ENCODE peak calls at places on chromosomes 2 and 18, in four cellular contexts. G is K562, X is GM12878, E is IMR-90. Q is an unnamed sample.

GRCh38 chr2:70851704-70852103 is 16.1 kb upstream of the CD207 start:
- DNase-seq in G (no peak), X (peak; percentile 73), E (no peak), Q (no peak)

GRCh38 chr2:238869293-238870124 is 21.6 kb downstream of the TWIST2 start:
- DNase-seq in G (no peak), X (no peak), E (peak; percentile 45), Q (no peak)

GRCh38 chr2:180733330-180733729 is 247.1 kb upstream of the UBE2E3 start:
- DNase-seq in E (no peak), G (no peak), X (no peak), Q (no peak)

GRCh38 chr18:4107049-4107459 is 348.1 kb downstream of the DLGAP1 start:
- DNase-seq in E (no peak), G (no peak), X (no peak), Q (no peak)

GRCh38 chr2:203533696-203534471 is 1.2 kb downstream of the RAPH1 start:
- DNase-seq in E (peak; percentile 78), X (no peak), G (no peak), Q (peak; percentile 61)

GRCh38 chr2:12120281-12121150 is 374.1 kb downstream of the LPIN1 start:
- DNase-seq in X (no peak), E (peak; percentile 80), G (no peak), Q (no peak)

GRCh38 chr2:106845716-106846115 is 40.3 kb downstream of the ST6GAL2 start:
- DNase-seq in G (no peak), E (no peak), X (no peak), Q (no peak)

GRCh38 chr2:195642027-195642676 is 14.9 kb upstream of the SLC39A10 start:
- DNase-seq in E (no peak), X (no peak), G (no peak), Q (no peak)

GRCh38 chr2:69977208-69977607 is 15.8 kb upstream of the ASPRV1 start:
- DNase-seq in E (no peak), X (no peak), G (peak; percentile 34), Q (no peak)

GRCh38 chr2:119723784-119724467 is 35.8 kb upstream of the PTPN4 start:
- DNase-seq in G (no peak), E (no peak), X (no peak), Q (no peak)

GRCh38 chr2:54207666-54208195 is 48.3 kb downstream of the TSPYL6 start:
- DNase-seq in G (no peak), X (no peak), E (peak; percentile 12), Q (peak; percentile 59)

GRCh38 chr18:74994502-74995403 is 214.2 kb downstream of the PTGR3 start:
- DNase-seq in G (no peak), X (peak; percentile 35), E (peak; percentile 11), Q (peak; percentile 75)

GRCh38 chr2:1517786-1518500 is 104.7 kb downstream of the TPO start:
- DNase-seq in G (no peak), E (no peak), X (no peak), Q (no peak)

GRCh38 chr2:191152841-191153240 is 2.0 kb upstream of the STAT4 start:
- DNase-seq in E (peak; percentile 75), G (peak; percentile 18), X (no peak), Q (no peak)

GRCh38 chr2:65390134-65390533 is 42.3 kb downstream of the SPRED2 start:
- DNase-seq in E (no peak), X (peak; percentile 71), G (no peak), Q (no peak)

GRCh38 chr2:212145111-212145510 is 393.5 kb downstream of the ERBB4 start:
- DNase-seq in E (peak; percentile 60), X (no peak), G (no peak), Q (no peak)

GRCh38 chr2:108169982-108170625 is 69.7 kb upstream of the SULT1C3 start:
- DNase-seq in E (peak; percentile 18), X (no peak), G (peak; percentile 15), Q (peak; percentile 13)

GRCh38 chr2:58042486-58042970 is 4.1 kb upstream of the VRK2 start:
- DNase-seq in G (peak; percentile 63), X (no peak), E (peak; percentile 89), Q (peak; percentile 95)

GRCh38 chr2:240519396-240520142 is 38.2 kb downstream of the ANKMY1 start:
- DNase-seq in G (no peak), E (peak; percentile 40), X (no peak), Q (no peak)

GRCh38 chr2:231351648-231352047 is 43.9 kb upstream of the B3GNT7 start:
- DNase-seq in G (no peak), E (no peak), X (no peak), Q (no peak)

GRCh38 chr2:239917957-239918481 is 107.1 kb downstream of the NDUFA10 start:
- DNase-seq in E (no peak), G (no peak), X (no peak), Q (no peak)

GRCh38 chr2:101344173-101344572 is 35.7 kb upstream of the RNF149 start:
- DNase-seq in G (no peak), X (no peak), E (no peak), Q (no peak)

GRCh38 chr2:56229397-56230060 is 45.7 kb downstream of the CCDC85A start:
- DNase-seq in E (no peak), X (no peak), G (no peak), Q (peak; percentile 60)

GRCh38 chr2:37389984-37390765 is 45.7 kb downstream of the QPCT start:
- DNase-seq in E (peak; percentile 96), G (peak; percentile 45), X (peak; percentile 94), Q (peak; percentile 88)

GRCh38 chr18:9688036-9688741 is 19.9 kb upstream of the RAB31 start:
- DNase-seq in X (no peak), E (peak; percentile 77), G (peak; percentile 90), Q (no peak)

GRCh38 chr2:189635353-189635752 is 25.9 kb upstream of the ASNSD1 start:
- DNase-seq in X (no peak), E (no peak), G (no peak), Q (no peak)

GRCh38 chr18:8987250-8987649 is 115.2 kb upstream of the NDUFV2 start:
- DNase-seq in G (no peak), E (peak; percentile 23), X (no peak), Q (no peak)

GRCh38 chr2:88545118-88545517 is 82.1 kb downstream of the EIF2AK3 start:
- DNase-seq in G (peak; percentile 76), E (peak; percentile 38), X (no peak), Q (peak; percentile 14)

GRCh38 chr2:188243381-188243780 is 48.3 kb upstream of the GULP1 start:
- DNase-seq in X (no peak), E (no peak), G (no peak), Q (no peak)

GRCh38 chr2:224038830-224039079 is 331 bp downstream of the SERPINE2 start:
- DNase-seq in G (no peak), X (no peak), E (no peak), Q (no peak)

GRCh38 chr2:63643486-63643885 is 54.7 kb downstream of the MDH1 start:
- DNase-seq in G (no peak), E (no peak), X (no peak), Q (no peak)

DNA sequence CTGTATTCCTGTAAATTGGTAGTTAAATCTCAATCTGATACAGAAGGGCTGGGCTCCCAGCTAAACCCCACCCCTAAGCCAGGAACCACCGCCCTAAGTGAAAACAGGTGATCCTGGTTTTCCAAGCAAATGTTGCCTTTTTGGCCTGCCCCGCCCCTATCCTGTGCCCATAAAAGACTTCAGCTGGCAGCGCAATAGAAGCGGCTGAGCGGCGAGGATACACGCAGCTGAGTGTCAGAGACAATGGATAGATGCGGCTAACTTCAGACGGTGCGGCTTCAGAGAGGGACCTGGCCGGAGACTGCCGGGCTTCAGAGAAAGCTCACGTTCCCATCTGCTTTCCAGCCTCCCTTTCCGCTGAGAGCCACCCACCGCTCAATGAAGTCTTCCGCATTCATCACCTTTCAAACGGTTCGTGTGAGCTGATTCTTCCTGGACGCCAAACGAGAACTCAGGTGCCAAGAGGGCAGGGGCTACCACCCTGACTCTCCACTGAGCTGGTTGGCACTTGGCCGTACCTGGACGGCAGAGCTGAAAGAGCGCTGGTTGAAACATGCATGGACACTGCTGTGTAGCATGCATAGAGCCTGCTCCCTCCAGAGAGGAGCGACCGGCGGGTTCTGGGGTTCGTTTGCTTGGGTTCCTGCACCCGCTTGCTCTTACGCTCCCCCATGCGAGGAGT is 49.5 kb upstream of the POLE4 start:
- DNase-seq in X (no peak), E (no peak), G (no peak), Q (no peak)
- H3K4me3 ChIP-seq in X (no peak overlapping the region), E (no peak overlapping the region), G (no peak overlapping the region), Q (no peak overlapping the region)

DNA sequence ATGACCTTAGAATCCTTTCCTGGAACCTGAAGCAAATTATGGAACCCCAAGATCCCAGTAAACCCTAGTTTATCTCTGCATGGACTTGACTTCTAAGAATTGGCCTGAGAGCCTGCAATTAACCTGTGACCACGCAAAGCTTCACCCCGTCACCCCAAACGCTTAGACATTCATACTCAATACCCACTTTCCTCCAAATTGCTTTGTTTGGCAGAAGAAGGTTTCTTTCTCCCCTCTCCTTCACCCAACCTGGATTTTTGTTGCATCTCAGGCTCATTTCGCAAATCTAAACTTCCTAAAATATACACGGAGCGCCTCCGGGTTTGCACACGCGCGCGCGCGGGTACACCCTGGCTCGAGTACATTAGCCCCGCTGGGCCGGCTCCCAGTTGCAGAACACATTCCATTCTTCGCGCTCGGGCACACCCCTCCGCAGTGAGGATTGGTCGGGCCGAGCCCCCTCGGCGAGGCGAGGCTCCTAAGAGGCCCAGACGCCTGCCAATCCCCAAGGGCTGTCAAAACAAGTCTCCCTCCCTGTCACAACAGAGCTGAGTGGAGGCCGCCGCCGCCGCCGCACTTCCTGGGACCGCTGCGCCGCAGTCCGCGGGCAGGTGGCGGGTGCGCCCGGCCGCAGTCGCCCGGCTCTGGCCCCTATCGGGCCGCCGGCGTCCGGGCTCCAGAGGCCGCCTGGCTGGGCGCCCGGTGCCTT is at the start of gene PLCL1:
- DNase-seq in G (peak; percentile 93), X (peak; percentile 40), E (peak; percentile 87), Q (peak; percentile 94)
- H3K27ac ChIP-seq in G (peak within 1 kb of the TSS; percentile 61), X (no peak within 1 kb of the TSS), E (no peak within 1 kb of the TSS), Q (peak within 1 kb of the TSS; percentile 47)

DNA sequence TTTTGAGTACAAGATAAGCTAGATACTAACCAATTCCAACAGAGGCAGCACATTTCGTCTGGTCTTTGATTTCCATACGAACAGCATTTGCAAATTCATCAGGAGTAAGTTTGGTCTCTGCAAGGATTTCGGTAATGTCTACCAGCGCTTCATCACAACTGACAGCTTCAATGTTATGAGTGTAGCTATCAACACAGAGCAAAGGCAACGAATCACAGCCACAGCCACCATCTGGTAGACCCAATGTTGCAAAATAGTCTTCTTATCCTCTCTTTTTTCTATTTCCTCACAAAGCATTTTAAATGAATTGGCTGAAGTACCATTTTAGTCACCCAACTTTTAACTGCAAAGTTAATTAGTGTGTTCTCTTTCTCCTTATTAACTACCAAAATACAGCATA is 68.3 kb downstream of the REV1 start:
- DNase-seq in X (no peak), E (peak; percentile 62), G (no peak), Q (no peak)
- TF ChIP-seq FOS in X (no peak), E (no peak), G (no peak), Q (no peak)

GRCh38 chr2:227204452-227204851 is 40.0 kb downstream of the COL4A3 start:
- DNase-seq in X (no peak), G (no peak), E (no peak), Q (no peak)

GRCh38 chr2:227206406-227206805 is 42.0 kb downstream of the COL4A3 start:
- DNase-seq in E (no peak), G (no peak), X (no peak), Q (no peak)

GRCh38 chr2:227198866-227199265 is 34.4 kb downstream of the COL4A3 start:
- DNase-seq in X (no peak), G (no peak), E (no peak), Q (no peak)

GRCh38 chr2:227205701-227206100 is 41.3 kb downstream of the COL4A3 start:
- DNase-seq in G (no peak), E (no peak), X (no peak), Q (no peak)

DNA sequence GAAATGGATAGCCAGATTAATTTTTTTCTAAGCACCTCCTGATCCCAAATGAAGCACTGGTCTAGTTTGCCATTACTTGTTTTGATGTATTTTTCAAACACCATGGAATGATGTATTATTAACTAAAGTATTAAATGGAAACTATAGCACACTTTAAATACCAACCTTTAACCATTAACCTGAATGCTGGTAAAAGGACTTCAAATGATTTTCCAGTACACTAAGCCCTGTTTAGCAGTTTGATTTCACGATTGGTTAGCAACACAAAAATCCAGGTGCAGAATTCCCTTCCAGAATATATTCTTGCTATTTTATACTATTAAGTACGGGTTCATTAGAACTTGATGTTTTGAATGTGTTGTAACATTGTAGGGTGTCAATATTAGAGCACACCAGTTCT is 37.4 kb downstream of the COL4A3 start:
- DNase-seq in G (no peak), X (no peak), E (no peak), Q (no peak)
- H3K4me3 ChIP-seq in G (no peak overlapping the region), X (no peak overlapping the region), E (no peak overlapping the region), Q (no peak overlapping the region)

Q was measured in endothelial cell of umbilical vein.